ENCODE peak calls at places on chromosomes 2 and 18, in four cellular contexts. W is activated naive CD4-positive, alpha-beta T cell treated with anti-CD3 and anti-CD28 coated beads, Interleukin-2, amount 50 U/mL, for 72 hours; X is NCI-H446 treated with DMSO at 0.1 percent for 48 hours; J is iris pigment epithelial cell. Q is an unnamed sample.

GRCh38 chr2:215841175-215841816 is 172.1 kb downstream of the MREG start:
- DNase-seq in J (no peak), X (no peak), W (no peak), Q (no peak)

GRCh38 chr2:112155331-112156151 is 17.4 kb downstream of the FBLN7 start:
- DNase-seq in W (peak), J (no peak), X (no peak), Q (no peak)

GRCh38 chr2:237636578-237636977 is 9.2 kb downstream of the LRRFIP1 start:
- DNase-seq in X (no peak), J (no peak), W (no peak), Q (no peak)

GRCh38 chr2:23244656-23245055 is 140.3 kb upstream of the KLHL29 start:
- DNase-seq in W (no peak), X (no peak), J (no peak), Q (no peak)

GRCh38 chr18:45688834-45689233 is 35.1 kb upstream of the SLC14A1 start:
- DNase-seq in X (no peak), J (no peak), W (peak), Q (no peak)

GRCh38 chr2:181774601-181775179 is 94.4 kb upstream of the NEUROD1 start:
- DNase-seq in J (peak), X (no peak), W (no peak), Q (no peak)

GRCh38 chr2:68357608-68358337 is 7.3 kb upstream of the PLEK start:
- DNase-seq in W (no peak), J (peak), X (peak), Q (peak)

GRCh38 chr2:42103829-42104228 is 56.0 kb downstream of the PKDCC start:
- DNase-seq in J (no peak), X (no peak), W (no peak), Q (no peak)

GRCh38 chr2:67954125-67954748 is 108.6 kb downstream of the C1D start:
- DNase-seq in X (no peak), W (no peak), J (no peak), Q (no peak)

GRCh38 chr2:181070119-181070833 is 89.9 kb downstream of the UBE2E3 start:
- DNase-seq in W (no peak), X (no peak), J (peak), Q (no peak)